ENCODE peak calls at places on chromosome 22, in nine cellular contexts. One of them, this sample, is unnamed.

GRCh38 chr22:30178180-30179126 is 68.1 kb downstream of the LIF start:
- DNase-seq in gastrocnemius medialis: no peak
- DNase-seq in MM.1S: no peak
- DNase-seq in CD8-positive, alpha-beta memory T cell: peak; percentile 40
- DNase-seq in Caco-2: no peak
- DNase-seq in astrocyte of the spinal cord: peak; percentile 18
- DNase-seq in sigmoid colon: no peak
- DNase-seq in aorta: no peak
- DNase-seq in lower leg skin: no peak
- DNase-seq in this sample: peak; percentile 74

GRCh38 chr22:29454186-29454745 is 15.9 kb downstream of the RFPL1 start:
- DNase-seq in aorta: no peak
- DNase-seq in CD8-positive, alpha-beta memory T cell: no peak
- DNase-seq in Caco-2: no peak
- DNase-seq in sigmoid colon: peak; percentile 78
- DNase-seq in lower leg skin: no peak
- DNase-seq in MM.1S: no peak
- DNase-seq in gastrocnemius medialis: no peak
- DNase-seq in astrocyte of the spinal cord: no peak
- DNase-seq in this sample: no peak

GRCh38 chr22:30210235-30210831 is 36.2 kb downstream of the LIF start:
- DNase-seq in MM.1S: no peak
- DNase-seq in sigmoid colon: no peak
- DNase-seq in lower leg skin: no peak
- DNase-seq in gastrocnemius medialis: no peak
- DNase-seq in aorta: no peak
- DNase-seq in astrocyte of the spinal cord: peak; percentile 79
- DNase-seq in Caco-2: peak; percentile 84
- DNase-seq in CD8-positive, alpha-beta memory T cell: no peak
- DNase-seq in this sample: no peak

GRCh38 chr22:21731503-21731902 is 4.1 kb downstream of the YPEL1 start:
- DNase-seq in MM.1S: no peak
- DNase-seq in sigmoid colon: no peak
- DNase-seq in lower leg skin: no peak
- DNase-seq in Caco-2: no peak
- DNase-seq in CD8-positive, alpha-beta memory T cell: no peak
- DNase-seq in aorta: no peak
- DNase-seq in astrocyte of the spinal cord: no peak
- DNase-seq in gastrocnemius medialis: no peak
- DNase-seq in this sample: no peak

GRCh38 chr22:31137721-31138120 is 2.6 kb downstream of the PLA2G3 start:
- DNase-seq in gastrocnemius medialis: no peak
- DNase-seq in astrocyte of the spinal cord: no peak
- DNase-seq in Caco-2: no peak
- DNase-seq in MM.1S: no peak
- DNase-seq in CD8-positive, alpha-beta memory T cell: no peak
- DNase-seq in sigmoid colon: no peak
- DNase-seq in aorta: peak; percentile 63
- DNase-seq in lower leg skin: no peak
- DNase-seq in this sample: no peak

GRCh38 chr22:20444325-20444724 is 6.7 kb upstream of the SCARF2 start:
- DNase-seq in CD8-positive, alpha-beta memory T cell: no peak
- DNase-seq in astrocyte of the spinal cord: no peak
- DNase-seq in sigmoid colon: no peak
- DNase-seq in Caco-2: no peak
- DNase-seq in aorta: peak; percentile 5
- DNase-seq in MM.1S: no peak
- DNase-seq in lower leg skin: no peak
- DNase-seq in gastrocnemius medialis: no peak
- DNase-seq in this sample: no peak

GRCh38 chr22:29702025-29702930 is 17.5 kb upstream of the CABP7 start:
- DNase-seq in lower leg skin: no peak
- DNase-seq in gastrocnemius medialis: no peak
- DNase-seq in sigmoid colon: no peak
- DNase-seq in Caco-2: no peak
- DNase-seq in aorta: no peak
- DNase-seq in astrocyte of the spinal cord: no peak
- DNase-seq in CD8-positive, alpha-beta memory T cell: no peak
- DNase-seq in MM.1S: no peak
- DNase-seq in this sample: no peak

GRCh38 chr22:19962909-19963806 is 21.5 kb upstream of the TXNRD2 start:
- DNase-seq in MM.1S: no peak
- DNase-seq in Caco-2: peak; percentile 97
- DNase-seq in CD8-positive, alpha-beta memory T cell: no peak
- DNase-seq in sigmoid colon: no peak
- DNase-seq in aorta: peak; percentile 78
- DNase-seq in gastrocnemius medialis: no peak
- DNase-seq in lower leg skin: peak; percentile 86
- DNase-seq in astrocyte of the spinal cord: no peak
- DNase-seq in this sample: no peak

GRCh38 chr22:38754247-38755154 is 1.3 kb downstream of the SUN2 start:
- DNase-seq in aorta: peak; percentile 90
- DNase-seq in MM.1S: peak; percentile 53
- DNase-seq in CD8-positive, alpha-beta memory T cell: no peak
- DNase-seq in Caco-2: no peak
- DNase-seq in astrocyte of the spinal cord: peak; percentile 39
- DNase-seq in sigmoid colon: peak; percentile 93
- DNase-seq in gastrocnemius medialis: peak; percentile 76
- DNase-seq in lower leg skin: peak; percentile 79
- DNase-seq in this sample: no peak

GRCh38 chr22:17451251-17451765 is 82.0 kb downstream of the CECR2 start:
- DNase-seq in MM.1S: no peak
- DNase-seq in astrocyte of the spinal cord: no peak
- DNase-seq in CD8-positive, alpha-beta memory T cell: no peak
- DNase-seq in gastrocnemius medialis: no peak
- DNase-seq in aorta: no peak
- DNase-seq in lower leg skin: no peak
- DNase-seq in sigmoid colon: no peak
- DNase-seq in Caco-2: peak; percentile 37
- DNase-seq in this sample: no peak

GRCh38 chr22:25482091-25482760 is 82.2 kb upstream of the GRK3 start:
- DNase-seq in aorta: no peak
- DNase-seq in lower leg skin: no peak
- DNase-seq in gastrocnemius medialis: no peak
- DNase-seq in sigmoid colon: no peak
- DNase-seq in astrocyte of the spinal cord: no peak
- DNase-seq in MM.1S: no peak
- DNase-seq in CD8-positive, alpha-beta memory T cell: no peak
- DNase-seq in Caco-2: no peak
- DNase-seq in this sample: no peak

GRCh38 chr22:46578824-46579561 is 41.2 kb upstream of the GRAMD4 start:
- DNase-seq in Caco-2: peak; percentile 32
- DNase-seq in sigmoid colon: peak; percentile 81
- DNase-seq in gastrocnemius medialis: peak; percentile 65
- DNase-seq in CD8-positive, alpha-beta memory T cell: no peak
- DNase-seq in lower leg skin: no peak
- DNase-seq in MM.1S: no peak
- DNase-seq in astrocyte of the spinal cord: peak; percentile 39
- DNase-seq in aorta: no peak
- DNase-seq in this sample: no peak
- H3K4me3 ChIP-seq in Caco-2: no peak overlapping the region
- H3K4me3 ChIP-seq in sigmoid colon: no peak overlapping the region
- H3K4me3 ChIP-seq in gastrocnemius medialis: peak overlapping the region; percentile 82
- H3K4me3 ChIP-seq in CD8-positive, alpha-beta memory T cell: no peak overlapping the region
- H3K4me3 ChIP-seq in lower leg skin: no peak overlapping the region
- H3K4me3 ChIP-seq in MM.1S: no peak overlapping the region
- H3K4me3 ChIP-seq in astrocyte of the spinal cord: no peak overlapping the region
- H3K4me3 ChIP-seq in aorta: no peak overlapping the region
- H3K4me3 ChIP-seq in this sample: peak overlapping the region; percentile 90

DNA sequence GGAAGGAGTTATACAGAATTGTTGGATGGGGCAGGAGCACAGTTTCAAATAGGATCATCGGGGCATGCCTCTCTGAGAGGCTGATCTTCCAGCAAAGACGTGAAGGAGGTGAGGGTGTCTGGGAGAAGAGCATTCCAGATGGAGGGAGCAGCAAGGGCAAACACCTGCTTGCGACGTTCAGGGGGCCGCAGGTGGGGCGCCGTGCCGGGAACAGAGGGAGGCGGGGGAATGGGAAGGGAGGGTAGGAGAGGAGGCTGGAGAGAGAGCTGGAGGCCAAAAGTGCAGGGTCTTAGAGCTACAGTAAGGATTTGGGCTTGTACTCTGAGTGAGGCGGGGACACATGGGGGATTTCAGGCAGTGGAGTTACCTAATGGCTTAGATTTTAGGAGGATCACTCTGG is 13.6 kb downstream of the APOL5 start:
- DNase-seq in lower leg skin: no peak
- DNase-seq in MM.1S: no peak
- DNase-seq in astrocyte of the spinal cord: no peak
- DNase-seq in aorta: no peak
- DNase-seq in gastrocnemius medialis: no peak
- DNase-seq in sigmoid colon: no peak
- DNase-seq in Caco-2: no peak
- DNase-seq in CD8-positive, alpha-beta memory T cell: no peak
- DNase-seq in this sample: no peak
- H3K4me3 ChIP-seq in lower leg skin: no peak overlapping the region
- H3K4me3 ChIP-seq in MM.1S: no peak overlapping the region
- H3K4me3 ChIP-seq in astrocyte of the spinal cord: no peak overlapping the region
- H3K4me3 ChIP-seq in aorta: no peak overlapping the region
- H3K4me3 ChIP-seq in gastrocnemius medialis: no peak overlapping the region
- H3K4me3 ChIP-seq in sigmoid colon: no peak overlapping the region
- H3K4me3 ChIP-seq in Caco-2: no peak overlapping the region
- H3K4me3 ChIP-seq in CD8-positive, alpha-beta memory T cell: no peak overlapping the region
- H3K4me3 ChIP-seq in this sample: no peak overlapping the region

DNA sequence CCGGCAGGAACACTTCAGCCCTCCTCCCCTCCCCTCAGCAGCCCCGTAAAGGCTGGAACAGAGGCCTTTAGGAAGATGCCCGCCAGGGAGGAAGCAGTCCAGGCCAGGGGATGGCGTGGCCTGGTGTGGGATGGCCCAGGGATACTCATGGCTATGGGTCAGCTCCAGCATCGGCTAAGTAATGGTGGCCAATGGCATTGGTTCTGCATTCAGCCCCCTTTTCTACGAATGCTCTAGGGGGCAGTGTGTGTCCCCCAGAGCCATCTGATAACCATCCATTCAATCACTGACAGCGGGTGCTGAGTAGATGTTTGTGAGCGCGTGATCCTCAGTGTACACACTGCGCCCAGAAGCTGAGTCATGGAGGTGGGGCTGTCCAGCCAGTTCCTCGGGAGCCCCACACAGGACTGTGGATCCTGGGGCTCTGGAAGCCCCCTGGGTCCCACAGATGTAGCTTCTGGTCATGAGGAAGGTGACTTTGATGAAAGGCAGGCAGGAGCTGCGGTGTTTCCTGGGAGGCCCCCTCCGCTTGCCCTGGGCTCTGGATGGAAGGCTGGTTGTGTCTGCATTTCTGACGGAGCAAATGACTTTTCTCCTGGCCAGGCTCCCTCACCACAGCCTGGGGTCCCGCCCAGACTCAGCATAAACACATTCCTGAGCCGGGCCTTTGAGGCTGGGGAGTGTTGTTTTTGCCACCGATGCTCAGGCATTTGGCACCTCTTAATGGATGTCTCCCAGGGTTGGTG is 46.5 kb downstream of the FBLN1 start:
- DNase-seq in sigmoid colon: peak; percentile 94
- DNase-seq in CD8-positive, alpha-beta memory T cell: no peak
- DNase-seq in lower leg skin: peak; percentile 82
- DNase-seq in gastrocnemius medialis: peak; percentile 42
- DNase-seq in astrocyte of the spinal cord: peak; percentile 94
- DNase-seq in MM.1S: no peak
- DNase-seq in Caco-2: no peak
- DNase-seq in aorta: peak; percentile 88
- DNase-seq in this sample: no peak
- H3K4me3 ChIP-seq in sigmoid colon: no peak overlapping the region
- H3K4me3 ChIP-seq in CD8-positive, alpha-beta memory T cell: no peak overlapping the region
- H3K4me3 ChIP-seq in lower leg skin: no peak overlapping the region
- H3K4me3 ChIP-seq in gastrocnemius medialis: no peak overlapping the region
- H3K4me3 ChIP-seq in astrocyte of the spinal cord: no peak overlapping the region
- H3K4me3 ChIP-seq in MM.1S: no peak overlapping the region
- H3K4me3 ChIP-seq in Caco-2: no peak overlapping the region
- H3K4me3 ChIP-seq in aorta: no peak overlapping the region
- H3K4me3 ChIP-seq in this sample: no peak overlapping the region

GRCh38 chr22:27298387-27299141 is 503.0 kb downstream of the MN1 start:
- DNase-seq in CD8-positive, alpha-beta memory T cell: no peak
- DNase-seq in aorta: no peak
- DNase-seq in Caco-2: no peak
- DNase-seq in sigmoid colon: no peak
- DNase-seq in astrocyte of the spinal cord: no peak
- DNase-seq in gastrocnemius medialis: no peak
- DNase-seq in MM.1S: no peak
- DNase-seq in lower leg skin: no peak
- DNase-seq in this sample: no peak

GRCh38 chr22:27300661-27301285 is 500.8 kb downstream of the MN1 start:
- DNase-seq in Caco-2: no peak
- DNase-seq in CD8-positive, alpha-beta memory T cell: no peak
- DNase-seq in gastrocnemius medialis: no peak
- DNase-seq in astrocyte of the spinal cord: no peak
- DNase-seq in aorta: no peak
- DNase-seq in MM.1S: no peak
- DNase-seq in sigmoid colon: no peak
- DNase-seq in lower leg skin: no peak
- DNase-seq in this sample: no peak

GRCh38 chr22:27302501-27302900 is 499.1 kb downstream of the MN1 start:
- DNase-seq in lower leg skin: no peak
- DNase-seq in sigmoid colon: no peak
- DNase-seq in MM.1S: no peak
- DNase-seq in gastrocnemius medialis: no peak
- DNase-seq in CD8-positive, alpha-beta memory T cell: no peak
- DNase-seq in astrocyte of the spinal cord: no peak
- DNase-seq in aorta: no peak
- DNase-seq in Caco-2: no peak
- DNase-seq in this sample: no peak

GRCh38 chr22:27297125-27297524 is 504.4 kb downstream of the MN1 start:
- DNase-seq in CD8-positive, alpha-beta memory T cell: no peak
- DNase-seq in Caco-2: no peak
- DNase-seq in lower leg skin: no peak
- DNase-seq in MM.1S: no peak
- DNase-seq in sigmoid colon: no peak
- DNase-seq in gastrocnemius medialis: no peak
- DNase-seq in astrocyte of the spinal cord: no peak
- DNase-seq in aorta: no peak
- DNase-seq in this sample: no peak

DNA sequence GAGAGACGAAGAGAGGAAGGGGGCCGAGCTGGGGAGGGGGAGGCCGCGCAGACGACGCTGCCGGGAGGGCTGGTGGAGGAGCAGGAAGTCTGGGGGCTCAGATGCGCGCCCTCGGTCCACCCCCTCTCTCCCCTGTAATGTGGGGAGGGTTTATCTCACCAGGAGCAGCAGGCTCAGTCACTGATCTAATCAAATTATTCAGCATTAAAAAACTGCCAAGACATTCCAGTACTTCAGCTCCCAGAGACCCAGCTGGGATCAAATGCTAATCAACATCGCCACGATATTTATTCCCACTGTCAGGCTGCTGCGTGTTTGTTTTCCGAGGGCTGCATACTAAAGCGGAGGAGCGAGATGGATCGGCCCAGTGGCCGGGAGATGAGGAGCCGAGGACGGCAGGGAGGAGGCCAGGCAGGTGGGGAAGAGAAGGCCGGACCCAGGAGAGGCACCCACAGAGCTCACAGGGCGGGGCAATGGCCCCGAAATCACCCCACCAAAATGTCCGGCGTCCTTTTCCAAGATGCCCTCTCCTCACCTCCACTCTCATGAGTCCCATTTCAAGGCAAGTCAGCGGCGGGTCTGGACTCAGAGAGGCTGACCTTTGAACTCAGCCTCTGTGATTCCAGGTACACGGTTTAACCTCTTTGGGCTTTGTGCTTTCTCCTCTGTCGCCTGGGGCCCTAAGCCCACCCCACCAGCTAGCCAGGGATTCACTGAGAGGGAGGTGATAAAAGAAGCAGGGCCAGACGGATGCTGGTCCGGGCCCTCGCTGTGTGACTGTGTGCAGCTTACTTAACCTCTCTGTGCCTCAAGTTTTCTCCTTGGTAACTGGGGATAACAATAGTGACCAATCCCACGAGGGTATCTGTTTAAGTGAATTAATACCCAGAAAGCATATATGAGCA is 502.1 kb downstream of the MN1 start:
- DNase-seq in CD8-positive, alpha-beta memory T cell: no peak
- DNase-seq in lower leg skin: no peak
- DNase-seq in sigmoid colon: no peak
- DNase-seq in gastrocnemius medialis: no peak
- DNase-seq in MM.1S: no peak
- DNase-seq in astrocyte of the spinal cord: peak; percentile 26
- DNase-seq in aorta: no peak
- DNase-seq in Caco-2: no peak
- DNase-seq in this sample: no peak
- H3K4me3 ChIP-seq in CD8-positive, alpha-beta memory T cell: no peak overlapping the region
- H3K4me3 ChIP-seq in lower leg skin: no peak overlapping the region
- H3K4me3 ChIP-seq in sigmoid colon: peak overlapping the region; percentile 11
- H3K4me3 ChIP-seq in gastrocnemius medialis: no peak overlapping the region
- H3K4me3 ChIP-seq in MM.1S: no peak overlapping the region
- H3K4me3 ChIP-seq in astrocyte of the spinal cord: peak overlapping the region; percentile 6
- H3K4me3 ChIP-seq in aorta: no peak overlapping the region
- H3K4me3 ChIP-seq in Caco-2: no peak overlapping the region
- H3K4me3 ChIP-seq in this sample: no peak overlapping the region

This sample was measured in Jurkat, Clone E6-1.